ENCODE peak calls at places on chromosome 14, in four cellular contexts. One of them, this sample, is unnamed. For H3K27me3, the result is how much of the 10 kb centered on the place peaks cover.

GRCh38 chr14:34971381-34971780 is 11.4 kb upstream of the SRP54 start:
- DNase-seq in IMR-90: peak
- DNase-seq in H1: no peak
- DNase-seq in H9: no peak
- DNase-seq in this sample: no peak

GRCh38 chr14:36646664-36647416 is 14.8 kb upstream of the PAX9 start:
- DNase-seq in IMR-90: no peak
- DNase-seq in H1: no peak
- DNase-seq in H9: peak
- DNase-seq in this sample: peak

GRCh38 chr14:37991027-37991426 is 216.7 kb upstream of the SSTR1 start:
- DNase-seq in IMR-90: no peak
- DNase-seq in H1: no peak
- DNase-seq in H9: no peak
- DNase-seq in this sample: peak

GRCh38 chr14:60656755-60657608 is 7.7 kb upstream of the SIX1 start:
- DNase-seq in IMR-90: peak
- DNase-seq in H1: no peak
- DNase-seq in H9: peak
- DNase-seq in this sample: peak

GRCh38 chr14:99317231-99318090 is 45.5 kb upstream of the BCL11B start:
- DNase-seq in IMR-90: no peak
- DNase-seq in H1: no peak
- DNase-seq in H9: no peak
- DNase-seq in this sample: no peak

GRCh38 chr14:99809376-99809775 is 16.2 kb downstream of the EML1 start:
- DNase-seq in IMR-90: peak
- DNase-seq in H1: no peak
- DNase-seq in H9: no peak
- DNase-seq in this sample: no peak

GRCh38 chr14:59832663-59833294 is 37.8 kb downstream of the RTN1 start:
- DNase-seq in IMR-90: no peak
- DNase-seq in H1: no peak
- DNase-seq in H9: no peak
- DNase-seq in this sample: no peak

GRCh38 chr14:99808515-99808914 is 15.3 kb downstream of the EML1 start:
- DNase-seq in IMR-90: no peak
- DNase-seq in H1: no peak
- DNase-seq in H9: no peak
- DNase-seq in this sample: no peak

GRCh38 chr14:20503905-20504304 is 1.4 kb upstream of the RNASE10 start:
- DNase-seq in IMR-90: no peak
- DNase-seq in H1: no peak
- DNase-seq in H9: no peak
- DNase-seq in this sample: no peak

GRCh38 chr14:49615776-49616175 is 4.7 kb downstream of the RPL36AL start:
- DNase-seq in IMR-90: no peak
- DNase-seq in H1: no peak
- DNase-seq in H9: no peak
- DNase-seq in this sample: no peak

GRCh38 chr14:97491697-97492096 is 694.5 kb downstream of the VRK1 start:
- DNase-seq in IMR-90: no peak
- DNase-seq in H1: no peak
- DNase-seq in H9: no peak
- DNase-seq in this sample: no peak

GRCh38 chr14:103552011-103552797 is 10.3 kb downstream of the BAG5 start:
- DNase-seq in IMR-90: peak
- DNase-seq in H1: no peak
- DNase-seq in H9: no peak
- DNase-seq in this sample: no peak

GRCh38 chr14:22753586-22753985 is 12.9 kb upstream of the OXA1L start:
- DNase-seq in IMR-90: no peak
- DNase-seq in H1: no peak
- DNase-seq in H9: no peak
- DNase-seq in this sample: no peak

GRCh38 chr14:99972748-99973466 is 92.3 kb upstream of the EVL start:
- DNase-seq in IMR-90: no peak
- DNase-seq in H1: no peak
- DNase-seq in H9: no peak
- DNase-seq in this sample: no peak

GRCh38 chr14:64703393-64704144 is 655 bp upstream of the PLEKHG3 start:
- DNase-seq in IMR-90: no peak
- DNase-seq in H1: no peak
- DNase-seq in H9: peak
- DNase-seq in this sample: peak

GRCh38 chr14:37168721-37169120 is 3.7 kb downstream of the SLC25A21 start:
- DNase-seq in IMR-90: no peak
- DNase-seq in H1: no peak
- DNase-seq in H9: no peak
- DNase-seq in this sample: no peak

GRCh38 chr14:67837011-67837624 is 17.5 kb downstream of the RAD51B start:
- DNase-seq in IMR-90: peak
- DNase-seq in H1: no peak
- DNase-seq in H9: no peak
- DNase-seq in this sample: peak

GRCh38 chr14:70097576-70098256 is 91.0 kb downstream of the SLC8A3 start:
- DNase-seq in IMR-90: no peak
- DNase-seq in H1: no peak
- DNase-seq in H9: no peak
- DNase-seq in this sample: no peak

GRCh38 chr14:76546426-76547221 is 170.7 kb downstream of the ESRRB start:
- DNase-seq in IMR-90: no peak
- DNase-seq in H1: no peak
- DNase-seq in H9: peak
- DNase-seq in this sample: peak

GRCh38 chr14:105060751-105061427 is 4.3 kb downstream of the GPR132 start:
- DNase-seq in IMR-90: no peak
- DNase-seq in H1: no peak
- DNase-seq in H9: peak
- DNase-seq in this sample: no peak

GRCh38 chr14:101561145-101561896 is at the start of gene DIO3:
- DNase-seq in IMR-90: no peak
- DNase-seq in H1: no peak
- DNase-seq in H9: peak
- DNase-seq in this sample: peak

GRCh38 chr14:52954346-52955214 is 3.7 kb upstream of the FERMT2 start:
- DNase-seq in IMR-90: peak
- DNase-seq in H1: no peak
- DNase-seq in H9: no peak
- DNase-seq in this sample: peak

GRCh38 chr14:99118046-99118721 is 153.8 kb downstream of the BCL11B start:
- DNase-seq in IMR-90: no peak
- DNase-seq in H1: no peak
- DNase-seq in H9: peak
- DNase-seq in this sample: no peak

GRCh38 chr14:74048291-74048690 is 29.1 kb downstream of the BBOF1 start:
- DNase-seq in IMR-90: peak
- DNase-seq in H1: peak
- DNase-seq in H9: peak
- DNase-seq in this sample: peak

GRCh38 chr14:81447018-81447770 is 47.1 kb upstream of the STON2 start:
- DNase-seq in IMR-90: no peak
- DNase-seq in H1: no peak
- DNase-seq in H9: no peak
- DNase-seq in this sample: no peak

GRCh38 chr14:37246427-37246829 is 48.7 kb downstream of the MIPOL1 start:
- DNase-seq in IMR-90: peak
- DNase-seq in H1: no peak
- DNase-seq in H9: no peak
- DNase-seq in this sample: peak

GRCh38 chr14:102793531-102794328 is 16.5 kb downstream of the TRAF3 start:
- DNase-seq in IMR-90: no peak
- DNase-seq in H1: no peak
- DNase-seq in H9: no peak
- DNase-seq in this sample: no peak

GRCh38 chr14:42869681-42870080 is 1263.0 kb downstream of the LRFN5 start:
- DNase-seq in IMR-90: peak
- DNase-seq in H1: no peak
- DNase-seq in H9: no peak
- DNase-seq in this sample: no peak

GRCh38 chr14:66503532-66503931 is 4.4 kb upstream of the GPHN start:
- DNase-seq in IMR-90: peak
- DNase-seq in H1: no peak
- DNase-seq in H9: no peak
- DNase-seq in this sample: no peak

GRCh38 chr14:69077841-69078240 is 75.1 kb downstream of the DCAF5 start:
- DNase-seq in IMR-90: peak
- DNase-seq in H1: no peak
- DNase-seq in H9: no peak
- DNase-seq in this sample: peak

GRCh38 chr14:49766839-49767238 is 1.1 kb upstream of the KLHDC2 start:
- DNase-seq in IMR-90: no peak
- DNase-seq in H1: no peak
- DNase-seq in H9: no peak
- DNase-seq in this sample: peak

GRCh38 chr14:70000601-70001000 is 121.4 kb downstream of the SMOC1 start:
- DNase-seq in IMR-90: peak
- DNase-seq in H1: no peak
- DNase-seq in H9: no peak
- DNase-seq in this sample: no peak

GRCh38 chr14:76924363-76925151 is 98.3 kb downstream of the LRRC74A start:
- DNase-seq in IMR-90: no peak
- DNase-seq in H1: peak
- DNase-seq in H9: peak
- DNase-seq in this sample: peak

GRCh38 chr14:55075628-55076027 is 24.2 kb downstream of the MAPK1IP1L start:
- DNase-seq in IMR-90: peak
- DNase-seq in H1: no peak
- DNase-seq in H9: no peak
- DNase-seq in this sample: no peak

GRCh38 chr14:61750708-61751474 is 11.3 kb upstream of the SNAPC1 start:
- DNase-seq in IMR-90: peak
- DNase-seq in H1: peak
- DNase-seq in H9: peak
- DNase-seq in this sample: peak

GRCh38 chr14:94992046-94992445 is 165.3 kb downstream of the DICER1 start:
- DNase-seq in IMR-90: no peak
- DNase-seq in H1: no peak
- DNase-seq in H9: no peak
- DNase-seq in this sample: no peak

GRCh38 chr14:58662759-58663158 is 25.0 kb downstream of the DACT1 start:
- DNase-seq in IMR-90: no peak
- DNase-seq in H1: no peak
- DNase-seq in H9: no peak
- DNase-seq in this sample: no peak

GRCh38 chr14:46663382-46663781 is 11.8 kb upstream of the RPL10L start:
- DNase-seq in IMR-90: no peak
- DNase-seq in H1: no peak
- DNase-seq in H9: no peak
- DNase-seq in this sample: no peak
- H3K27me3 ChIP-seq in IMR-90: under half
- H3K27me3 ChIP-seq in H1: under half
- H3K27me3 ChIP-seq in H9: under half
- H3K27me3 ChIP-seq in this sample: under half

GRCh38 chr14:92581206-92581605 is 67.6 kb downstream of the RIN3 start:
- DNase-seq in IMR-90: no peak
- DNase-seq in H1: no peak
- DNase-seq in H9: no peak
- DNase-seq in this sample: no peak

GRCh38 chr14:92584856-92585255 is 71.3 kb downstream of the RIN3 start:
- DNase-seq in IMR-90: no peak
- DNase-seq in H1: no peak
- DNase-seq in H9: no peak
- DNase-seq in this sample: no peak

GRCh38 chr14:92584221-92584620 is 70.6 kb downstream of the RIN3 start:
- DNase-seq in IMR-90: no peak
- DNase-seq in H1: no peak
- DNase-seq in H9: no peak
- DNase-seq in this sample: no peak

GRCh38 chr14:92582706-92583452 is 69.3 kb downstream of the RIN3 start:
- DNase-seq in IMR-90: no peak
- DNase-seq in H1: no peak
- DNase-seq in H9: no peak
- DNase-seq in this sample: no peak

GRCh38 chr14:92581966-92582566 is 68.5 kb downstream of the RIN3 start:
- DNase-seq in IMR-90: no peak
- DNase-seq in H1: no peak
- DNase-seq in H9: no peak
- DNase-seq in this sample: no peak
- H3K4me2 ChIP-seq in IMR-90: no peak
- H3K4me2 ChIP-seq in H1: no peak
- H3K4me2 ChIP-seq in H9: no peak
- H3K4me2 ChIP-seq in this sample: no peak

GRCh38 chr14:30876692-30877091 is 2.3 kb downstream of the COCH start:
- DNase-seq in IMR-90: no peak
- DNase-seq in H1: no peak
- DNase-seq in H9: no peak
- DNase-seq in this sample: no peak
- H4K5ac ChIP-seq in IMR-90: no peak
- H4K5ac ChIP-seq in H1: no peak
- H4K5ac ChIP-seq in H9: no peak
- H4K5ac ChIP-seq in this sample: no peak

DNA sequence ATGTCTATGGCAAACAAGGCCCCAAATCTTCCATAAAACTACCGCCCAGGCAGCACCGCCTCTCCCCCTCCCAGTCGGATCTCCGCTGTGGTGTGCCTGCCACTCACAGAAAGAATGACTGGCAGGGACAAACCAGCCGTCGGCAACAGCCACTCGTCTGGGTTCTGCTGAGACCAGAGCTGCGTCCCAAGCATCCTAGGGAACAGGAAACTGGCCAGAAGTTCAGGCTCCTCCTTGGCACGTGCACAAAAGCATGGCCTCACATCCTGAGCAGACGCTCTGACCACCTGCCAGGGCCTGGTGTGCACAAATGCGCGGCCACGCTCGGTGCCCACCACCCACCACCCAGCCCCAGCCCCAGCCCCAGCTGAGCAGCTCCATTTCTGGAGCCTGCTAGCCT is 214.8 kb downstream of the DPF3 start:
- DNase-seq in IMR-90: peak
- DNase-seq in H1: no peak
- DNase-seq in H9: no peak
- DNase-seq in this sample: no peak
- H3K27me3 ChIP-seq in IMR-90: under half
- H3K27me3 ChIP-seq in H1: under half
- H3K27me3 ChIP-seq in H9: under half
- H3K27me3 ChIP-seq in this sample: under half

DNA sequence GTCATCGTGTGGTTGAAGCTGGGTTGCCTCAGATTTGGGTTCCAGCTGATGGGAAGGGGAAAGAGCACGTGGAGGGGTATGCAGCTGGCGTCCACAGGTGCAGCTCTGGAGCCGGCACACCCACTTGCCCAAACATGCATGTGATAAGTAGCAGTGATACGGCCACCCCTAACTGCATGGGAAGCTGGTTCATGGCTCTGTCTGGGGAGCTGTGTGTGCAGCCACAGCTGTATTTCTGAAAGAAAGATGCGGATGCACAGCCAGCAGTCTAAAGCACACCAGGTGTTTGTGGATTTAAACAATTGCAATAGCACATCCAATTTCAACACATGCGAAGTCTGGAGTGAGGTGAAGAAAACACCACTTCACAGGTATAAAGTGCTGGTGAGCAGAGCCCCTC is 181.4 kb downstream of the EFCAB11 start:
- DNase-seq in IMR-90: no peak
- DNase-seq in H1: no peak
- DNase-seq in H9: no peak
- DNase-seq in this sample: no peak
- H3K4me2 ChIP-seq in IMR-90: no peak
- H3K4me2 ChIP-seq in H1: peak
- H3K4me2 ChIP-seq in H9: no peak
- H3K4me2 ChIP-seq in this sample: no peak

This sample was measured in mesendoderm.